ENCODE peak calls at places on chromosomes 4 and X, in four cellular contexts. U is astrocyte of the cerebellum, A is colonic mucosa, F is neuronal stem cell. B is an unnamed sample.

GRCh38 chrX:30572004-30572403 is 5.6 kb downstream of the TASL start:
- DNase-seq in U (no peak), A (no peak), F (no peak), B (no peak)

GRCh38 chrX:129522184-129523059 is 868 bp downstream of the SMARCA1 start:
- DNase-seq in U (no peak), A (peak), F (peak), B (no peak)

GRCh38 chr4:133000012-133000411 is 149.1 kb upstream of the PCDH10 start:
- DNase-seq in U (peak), A (no peak), F (no peak), B (peak)

GRCh38 chrX:47704736-47705135 is 45.8 kb upstream of the UXT start:
- DNase-seq in U (no peak), A (no peak), F (no peak), B (no peak)

GRCh38 chr4:1512738-1513660 is 106.8 kb upstream of the NKX1-1 start:
- DNase-seq in U (no peak), A (peak), F (peak), B (no peak)

GRCh38 chr4:26863512-26863911 is 2.9 kb downstream of the STIM2 start:
- DNase-seq in U (no peak), A (no peak), F (no peak), B (no peak)

GRCh38 chrX:111086521-111087127 is 9.4 kb upstream of the PAK3 start:
- DNase-seq in U (no peak), A (no peak), F (peak), B (peak)

GRCh38 chr4:57051524-57051923 is 58.7 kb downstream of the IGFBP7 start:
- DNase-seq in U (no peak), A (no peak), F (no peak), B (no peak)

GRCh38 chrX:8724176-8724757 is 7.7 kb downstream of the ANOS1 start:
- DNase-seq in U (no peak), A (no peak), F (no peak), B (no peak)

GRCh38 chrX:38618152-38618551 is 56.8 kb downstream of the TSPAN7 start:
- DNase-seq in U (no peak), A (no peak), F (no peak), B (no peak)

GRCh38 chr4:150591284-150591874 is 9.4 kb downstream of the MAB21L2 start:
- DNase-seq in U (no peak), A (no peak), F (peak), B (no peak)

GRCh38 chrX:154717824-154718223 is 33.1 kb downstream of the GAB3 start:
- DNase-seq in U (peak), A (no peak), F (no peak), B (no peak)

GRCh38 chr4:125975861-125976397 is 661.2 kb downstream of the FAT4 start:
- DNase-seq in U (no peak), A (no peak), F (no peak), B (no peak)